ENCODE peak calls at places on chromosomes 2 and 18, in six cellular contexts. One of them, this sample, is unnamed. For H3K4me1, the result is how much of the 10 kb centered on the place peaks cover.

GRCh38 chr2:104766683-104767082 is 87.2 kb upstream of the POU3F3 start:
- DNase-seq in K562: no peak
- DNase-seq in Panc1: no peak
- DNase-seq in BE2C: no peak
- DNase-seq in HCT116: no peak
- DNase-seq in tibial artery: no peak
- DNase-seq in this sample: no peak

GRCh38 chr2:68727698-68728375 is 6.8 kb upstream of the ARHGAP25 start:
- DNase-seq in K562: no peak
- DNase-seq in Panc1: no peak
- DNase-seq in HCT116: no peak
- DNase-seq in BE2C: no peak
- DNase-seq in tibial artery: no peak
- DNase-seq in this sample: no peak

GRCh38 chr2:11389551-11390528 is 45.4 kb upstream of the ROCK2 start:
- DNase-seq in tibial artery: no peak
- DNase-seq in K562: no peak
- DNase-seq in Panc1: no peak
- DNase-seq in BE2C: no peak
- DNase-seq in HCT116: no peak
- DNase-seq in this sample: peak

GRCh38 chr2:240469747-240470146 is 34.3 kb downstream of the GPC1 start:
- DNase-seq in HCT116: no peak
- DNase-seq in K562: no peak
- DNase-seq in BE2C: no peak
- DNase-seq in tibial artery: no peak
- DNase-seq in Panc1: no peak
- DNase-seq in this sample: peak

GRCh38 chr2:26655611-26656195 is 14.5 kb upstream of the CIB4 start:
- DNase-seq in Panc1: no peak
- DNase-seq in BE2C: no peak
- DNase-seq in tibial artery: no peak
- DNase-seq in K562: no peak
- DNase-seq in HCT116: no peak
- DNase-seq in this sample: no peak

GRCh38 chr2:236816197-236817170 is 246.9 kb downstream of the ACKR3 start:
- DNase-seq in tibial artery: no peak
- DNase-seq in HCT116: no peak
- DNase-seq in BE2C: no peak
- DNase-seq in Panc1: no peak
- DNase-seq in K562: no peak
- DNase-seq in this sample: no peak

GRCh38 chr2:71045841-71046495 is 22.5 kb upstream of the NAGK start:
- DNase-seq in HCT116: no peak
- DNase-seq in K562: no peak
- DNase-seq in tibial artery: no peak
- DNase-seq in Panc1: no peak
- DNase-seq in BE2C: no peak
- DNase-seq in this sample: no peak

GRCh38 chr18:76978616-76979015 is 154.0 kb downstream of the MBP start:
- DNase-seq in BE2C: no peak
- DNase-seq in K562: no peak
- DNase-seq in Panc1: no peak
- DNase-seq in HCT116: no peak
- DNase-seq in tibial artery: no peak
- DNase-seq in this sample: no peak

GRCh38 chr2:30722936-30723725 is 84.1 kb downstream of the CAPN13 start:
- DNase-seq in BE2C: no peak
- DNase-seq in Panc1: no peak
- DNase-seq in HCT116: no peak
- DNase-seq in tibial artery: no peak
- DNase-seq in K562: no peak
- DNase-seq in this sample: no peak

GRCh38 chr2:187994464-187995331 is 297.0 kb upstream of the GULP1 start:
- DNase-seq in K562: no peak
- DNase-seq in tibial artery: no peak
- DNase-seq in BE2C: peak
- DNase-seq in Panc1: no peak
- DNase-seq in HCT116: no peak
- DNase-seq in this sample: peak

GRCh38 chr2:217551229-217551909 is 451.4 kb downstream of the TNS1 start:
- DNase-seq in HCT116: no peak
- DNase-seq in Panc1: no peak
- DNase-seq in K562: no peak
- DNase-seq in tibial artery: no peak
- DNase-seq in BE2C: no peak
- DNase-seq in this sample: peak

GRCh38 chr18:3425450-3425849 is 24.5 kb upstream of the TGIF1 start:
- DNase-seq in BE2C: no peak
- DNase-seq in HCT116: no peak
- DNase-seq in Panc1: no peak
- DNase-seq in tibial artery: no peak
- DNase-seq in K562: peak
- DNase-seq in this sample: no peak

GRCh38 chr2:204325468-204325867 is 219.8 kb upstream of the PARD3B start:
- DNase-seq in HCT116: peak
- DNase-seq in tibial artery: peak
- DNase-seq in Panc1: peak
- DNase-seq in BE2C: peak
- DNase-seq in K562: peak
- DNase-seq in this sample: peak

GRCh38 chr18:9058426-9058825 is 44.1 kb upstream of the NDUFV2 start:
- DNase-seq in tibial artery: no peak
- DNase-seq in BE2C: no peak
- DNase-seq in Panc1: no peak
- DNase-seq in K562: no peak
- DNase-seq in HCT116: no peak
- DNase-seq in this sample: no peak

GRCh38 chr2:18178736-18179349 is 300.4 kb downstream of the KCNS3 start:
- DNase-seq in tibial artery: no peak
- DNase-seq in HCT116: peak
- DNase-seq in BE2C: peak
- DNase-seq in K562: peak
- DNase-seq in Panc1: peak
- DNase-seq in this sample: peak

GRCh38 chr18:79241755-79242154 is 154.0 kb upstream of the NFATC1 start:
- DNase-seq in tibial artery: no peak
- DNase-seq in Panc1: no peak
- DNase-seq in BE2C: peak
- DNase-seq in K562: no peak
- DNase-seq in HCT116: no peak
- DNase-seq in this sample: peak

GRCh38 chr2:142582317-142582716 is 295.1 kb upstream of the KYNU start:
- DNase-seq in Panc1: no peak
- DNase-seq in HCT116: no peak
- DNase-seq in K562: no peak
- DNase-seq in BE2C: no peak
- DNase-seq in tibial artery: no peak
- DNase-seq in this sample: no peak

GRCh38 chr2:24241528-24241927 is 66.7 kb downstream of the FAM228A start:
- DNase-seq in tibial artery: no peak
- DNase-seq in K562: no peak
- DNase-seq in BE2C: no peak
- DNase-seq in Panc1: no peak
- DNase-seq in HCT116: no peak
- DNase-seq in this sample: no peak

GRCh38 chr2:166233244-166233643 is 105.4 kb upstream of the SCN1A start:
- DNase-seq in HCT116: no peak
- DNase-seq in K562: no peak
- DNase-seq in Panc1: no peak
- DNase-seq in tibial artery: no peak
- DNase-seq in BE2C: no peak
- DNase-seq in this sample: no peak

GRCh38 chr2:166229678-166230023 is 101.8 kb upstream of the SCN1A start:
- DNase-seq in BE2C: no peak
- DNase-seq in K562: no peak
- DNase-seq in tibial artery: no peak
- DNase-seq in Panc1: no peak
- DNase-seq in HCT116: no peak
- DNase-seq in this sample: no peak

GRCh38 chr2:166230724-166231070 is 102.9 kb upstream of the SCN1A start:
- DNase-seq in K562: no peak
- DNase-seq in HCT116: no peak
- DNase-seq in Panc1: no peak
- DNase-seq in BE2C: no peak
- DNase-seq in tibial artery: no peak
- DNase-seq in this sample: no peak

GRCh38 chr2:166234112-166234846 is 106.5 kb upstream of the SCN1A start:
- DNase-seq in BE2C: no peak
- DNase-seq in tibial artery: no peak
- DNase-seq in Panc1: no peak
- DNase-seq in HCT116: no peak
- DNase-seq in K562: no peak
- DNase-seq in this sample: no peak

GRCh38 chr2:166230024-166230723 is 102.4 kb upstream of the SCN1A start:
- DNase-seq in tibial artery: no peak
- DNase-seq in HCT116: no peak
- DNase-seq in BE2C: no peak
- DNase-seq in K562: no peak
- DNase-seq in Panc1: no peak
- DNase-seq in this sample: no peak
- H3K4me1 ChIP-seq in tibial artery: under half
- H3K4me1 ChIP-seq in HCT116: under half
- H3K4me1 ChIP-seq in BE2C: under half
- H3K4me1 ChIP-seq in K562: under half
- H3K4me1 ChIP-seq in Panc1: under half
- H3K4me1 ChIP-seq in this sample: under half

GRCh38 chr2:54676656-54677055 is 46.8 kb upstream of the EML6 start:
- DNase-seq in BE2C: no peak
- DNase-seq in Panc1: no peak
- DNase-seq in HCT116: no peak
- DNase-seq in K562: no peak
- DNase-seq in tibial artery: no peak
- DNase-seq in this sample: no peak

GRCh38 chr2:54678719-54679118 is 44.7 kb upstream of the EML6 start:
- DNase-seq in Panc1: no peak
- DNase-seq in K562: no peak
- DNase-seq in HCT116: no peak
- DNase-seq in BE2C: no peak
- DNase-seq in tibial artery: no peak
- DNase-seq in this sample: no peak

GRCh38 chr2:54677476-54678265 is 45.8 kb upstream of the EML6 start:
- DNase-seq in Panc1: no peak
- DNase-seq in HCT116: no peak
- DNase-seq in K562: no peak
- DNase-seq in tibial artery: no peak
- DNase-seq in BE2C: no peak
- DNase-seq in this sample: no peak

GRCh38 chr2:54683596-54683995 is 39.9 kb upstream of the EML6 start:
- DNase-seq in BE2C: no peak
- DNase-seq in K562: no peak
- DNase-seq in Panc1: no peak
- DNase-seq in HCT116: no peak
- DNase-seq in tibial artery: no peak
- DNase-seq in this sample: no peak

DNA sequence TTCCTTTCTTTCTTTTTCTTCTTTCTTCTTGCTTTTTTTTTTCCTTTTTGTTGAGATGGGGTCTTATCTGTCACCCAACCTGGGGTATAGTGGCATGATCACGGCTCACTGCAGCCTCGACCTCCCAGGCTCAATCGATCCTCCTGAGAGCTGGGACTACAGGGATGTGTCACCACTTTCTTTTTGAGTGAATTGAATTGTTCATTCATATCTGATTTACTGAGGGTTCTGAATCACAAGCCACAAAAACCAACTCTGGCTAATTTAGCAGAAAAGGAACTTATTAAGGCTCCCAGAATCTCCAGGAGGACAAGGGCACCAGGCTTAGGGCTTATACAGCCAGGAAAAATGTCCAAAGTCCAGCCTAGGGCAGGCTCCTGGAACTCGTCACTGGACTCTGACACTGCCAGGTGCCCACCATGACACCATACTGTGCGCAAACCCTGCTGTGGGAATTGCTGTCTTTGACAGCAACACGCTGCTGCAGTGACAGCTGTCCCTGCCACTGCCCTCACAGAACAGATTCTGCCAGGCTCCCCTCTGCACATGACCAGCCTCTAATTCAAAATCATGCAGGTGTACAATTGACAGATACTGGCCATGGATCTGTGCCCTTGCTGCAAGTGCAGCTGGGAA is 42.9 kb upstream of the EML6 start:
- DNase-seq in tibial artery: no peak
- DNase-seq in Panc1: no peak
- DNase-seq in K562: no peak
- DNase-seq in HCT116: no peak
- DNase-seq in BE2C: peak
- DNase-seq in this sample: no peak
- H3K4me1 ChIP-seq in tibial artery: under half
- H3K4me1 ChIP-seq in Panc1: under half
- H3K4me1 ChIP-seq in K562: under half
- H3K4me1 ChIP-seq in HCT116: under half
- H3K4me1 ChIP-seq in BE2C: under half
- H3K4me1 ChIP-seq in this sample: under half

DNA sequence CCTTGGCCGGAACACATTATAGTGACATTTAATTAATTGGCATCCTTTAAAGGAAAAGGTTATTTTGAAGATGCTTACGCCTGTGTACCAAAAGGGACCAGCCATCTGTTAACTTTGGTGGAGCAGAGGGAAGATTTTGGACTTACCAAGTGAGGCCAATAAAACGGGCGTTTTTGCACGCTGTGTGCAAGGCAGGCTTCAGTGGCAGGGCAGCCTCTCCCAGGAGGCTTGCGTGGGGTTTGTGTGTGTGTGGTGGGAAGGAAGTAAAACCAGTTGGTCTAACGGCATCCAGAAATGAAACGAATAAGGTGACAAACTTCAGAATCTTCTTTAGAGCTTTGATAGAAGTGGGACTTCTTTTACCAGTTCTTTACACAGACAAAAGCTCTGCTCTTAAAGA is 191.7 kb downstream of the PRKCE start:
- DNase-seq in tibial artery: no peak
- DNase-seq in HCT116: no peak
- DNase-seq in K562: no peak
- DNase-seq in Panc1: no peak
- DNase-seq in BE2C: no peak
- DNase-seq in this sample: no peak
- H3K4me1 ChIP-seq in tibial artery: under half
- H3K4me1 ChIP-seq in HCT116: under half
- H3K4me1 ChIP-seq in K562: under half
- H3K4me1 ChIP-seq in Panc1: under half
- H3K4me1 ChIP-seq in BE2C: under half
- H3K4me1 ChIP-seq in this sample: under half

DNA sequence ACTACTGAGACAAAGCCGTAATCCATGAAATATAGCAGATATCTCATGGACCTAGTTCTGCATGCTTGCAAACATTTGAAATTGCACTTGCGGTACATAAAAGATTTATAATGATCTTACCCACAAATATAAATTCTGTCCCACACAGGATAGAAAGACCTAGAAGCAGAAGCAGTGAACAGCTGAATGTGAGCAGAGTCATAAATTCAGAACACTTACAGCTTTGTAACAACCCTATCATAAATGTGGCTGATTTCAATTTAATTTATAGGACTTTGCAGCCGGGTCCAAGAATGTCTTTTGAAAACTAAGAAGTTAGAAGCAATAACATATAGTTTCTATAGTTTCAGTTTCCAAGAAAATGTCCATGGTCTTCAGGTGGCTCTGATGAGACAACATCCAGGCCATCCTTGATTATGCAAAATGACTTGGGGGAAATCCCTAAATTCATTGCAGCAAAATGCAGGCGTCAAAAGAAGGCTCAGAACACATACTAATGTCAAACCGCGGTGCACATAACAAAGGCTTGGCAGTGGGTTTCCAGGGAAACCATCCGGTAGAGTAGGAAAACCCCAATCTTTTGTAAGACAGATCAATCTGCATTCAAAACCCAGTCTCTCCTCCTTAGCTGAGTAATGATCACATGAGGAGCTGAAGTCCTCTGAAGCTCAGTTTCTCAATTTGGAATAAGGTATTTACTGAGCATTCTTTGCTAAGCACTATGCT is 442.3 kb upstream of the ID2 start:
- DNase-seq in K562: no peak
- DNase-seq in Panc1: no peak
- DNase-seq in tibial artery: no peak
- DNase-seq in HCT116: no peak
- DNase-seq in BE2C: no peak
- DNase-seq in this sample: no peak
- H3K4me1 ChIP-seq in K562: under half
- H3K4me1 ChIP-seq in Panc1: under half
- H3K4me1 ChIP-seq in tibial artery: under half
- H3K4me1 ChIP-seq in HCT116: under half
- H3K4me1 ChIP-seq in BE2C: under half
- H3K4me1 ChIP-seq in this sample: under half